ENCODE peak calls at places on chromosome 4, in seven cellular contexts. M, O, X, H, L, G and S are unnamed samples.

GRCh38 chr4:106034751-106035150 is 139.5 kb downstream of the NPNT start:
- DNase-seq in O (no peak), L (no peak), X (no peak), M (no peak), G (no peak), H (no peak), S (no peak)

GRCh38 chr4:5799406-5799805 is 88.4 kb downstream of the EVC start:
- DNase-seq in L (no peak), X (no peak), O (no peak), G (no peak), H (no peak), M (no peak), S (no peak)

GRCh38 chr4:137510866-137511265 is 21.4 kb downstream of the PCDH18 start:
- DNase-seq in G (peak), M (no peak), X (peak), L (peak), H (no peak), O (no peak), S (no peak)

GRCh38 chr4:52244773-52245360 is 193.8 kb downstream of the SPATA18 start:
- DNase-seq in O (no peak), M (no peak), G (no peak), L (no peak), H (no peak), X (no peak), S (no peak)

GRCh38 chr4:185734930-185735329 is 77.1 kb downstream of the SORBS2 start:
- DNase-seq in H (no peak), X (no peak), O (no peak), G (no peak), L (no peak), M (no peak), S (no peak)

GRCh38 chr4:12555011-12555410 is 929.1 kb downstream of the RAB28 start:
- DNase-seq in O (no peak), X (no peak), G (peak), M (no peak), L (peak), H (no peak), S (no peak)

GRCh38 chr4:112823631-112824030 is 186.7 kb downstream of the LARP7 start:
- DNase-seq in O (no peak), X (no peak), M (no peak), H (no peak), L (no peak), G (no peak), S (no peak)

GRCh38 chr4:67727124-67727850 is 26.3 kb upstream of the UBA6 start:
- DNase-seq in M (no peak), X (no peak), G (peak), L (peak), H (no peak), O (no peak), S (no peak)

GRCh38 chr4:104941661-104942062 is 205.0 kb upstream of the TET2 start:
- DNase-seq in H (no peak), O (no peak), M (no peak), X (no peak), L (no peak), G (no peak), S (no peak)

GRCh38 chr4:6390357-6390756 is 82.1 kb downstream of the PPP2R2C start:
- DNase-seq in H (no peak), X (no peak), G (no peak), M (no peak), O (no peak), L (no peak), S (no peak)